ENCODE peak calls at places on chromosomes 7 and 10, in seven cellular contexts. X is ovary, K is GM06990, D is choroid plexus epithelial cell, J is NCI-H524, W is BJ, V is neural crest cell. U is an unnamed sample.

GRCh38 chr10:22791655-22792054 is 77.3 kb upstream of the PIP4K2A start:
- DNase-seq in K (no peak), D (peak), X (no peak), W (no peak), V (no peak), J (no peak), U (no peak)

GRCh38 chr10:34816067-34817002 is 1.2 kb upstream of the PARD3 start:
- DNase-seq in K (no peak), V (peak), X (peak), W (no peak), D (peak), J (peak), U (peak)

GRCh38 chr10:114024876-114025609 is 18.6 kb upstream of the ADRB1 start:
- DNase-seq in K (peak), D (peak), W (no peak), X (no peak), J (no peak), V (no peak), U (peak)

GRCh38 chr7:6284461-6285360 is 12.3 kb upstream of the CYTH3 start:
- DNase-seq in D (no peak), J (no peak), X (no peak), V (no peak), W (no peak), K (no peak), U (no peak)

GRCh38 chr7:47154781-47155180 is 427.1 kb downstream of the TNS3 start:
- DNase-seq in D (no peak), W (no peak), V (no peak), X (no peak), K (no peak), J (no peak), U (no peak)

GRCh38 chr10:43627942-43628341 is 20.7 kb downstream of the ZNF32 start:
- DNase-seq in J (no peak), K (no peak), D (no peak), W (no peak), X (no peak), V (no peak), U (no peak)

GRCh38 chr10:125162181-125162906 is 2.0 kb upstream of the CTBP2 start:
- DNase-seq in V (no peak), W (no peak), D (no peak), J (no peak), X (no peak), K (no peak), U (no peak)

GRCh38 chr10:125025341-125025740 is 83.4 kb downstream of the ZRANB1 start:
- DNase-seq in X (no peak), J (no peak), W (no peak), K (no peak), D (peak), V (no peak), U (peak)

GRCh38 chr10:69457771-69458237 is 6.5 kb downstream of the TSPAN15 start:
- DNase-seq in W (no peak), J (peak), V (no peak), X (no peak), D (no peak), K (no peak), U (no peak)

GRCh38 chr7:151852486-151853396 is 24.2 kb downstream of the PRKAG2 start:
- DNase-seq in X (no peak), D (no peak), J (no peak), W (no peak), V (no peak), K (no peak), U (no peak)

GRCh38 chr7:106643189-106643588 is 17.8 kb downstream of the CCDC71L start:
- DNase-seq in X (no peak), K (no peak), D (no peak), V (no peak), W (no peak), J (no peak), U (no peak)

GRCh38 chr7:130874071-130874915 is 140.3 kb upstream of the KLF14 start:
- DNase-seq in K (no peak), J (no peak), W (no peak), X (no peak), D (no peak), V (no peak), U (no peak)

GRCh38 chr7:140230517-140230861 is 53.7 kb upstream of the KDM7A start:
- DNase-seq in V (no peak), K (peak), J (peak), D (no peak), W (no peak), X (no peak), U (peak)

GRCh38 chr10:118764195-118764594 is 9.4 kb upstream of the CACUL1 start:
- DNase-seq in J (no peak), V (no peak), K (no peak), D (no peak), X (no peak), W (no peak), U (no peak)

GRCh38 chr7:32223721-32224120 is 153.5 kb upstream of the PDE1C start:
- DNase-seq in W (no peak), X (no peak), J (no peak), V (no peak), D (no peak), K (no peak), U (no peak)

GRCh38 chr10:131997366-131998049 is 15.8 kb upstream of the BNIP3 start:
- DNase-seq in K (no peak), X (peak), W (peak), V (no peak), D (peak), J (no peak), U (peak)

GRCh38 chr10:43371418-43371817 is at the start of gene FXYD4:
- DNase-seq in X (no peak), K (no peak), D (no peak), W (no peak), V (no peak), J (no peak), U (no peak)

GRCh38 chr7:158108646-158109293 is 478.9 kb downstream of the PTPRN2 start:
- DNase-seq in J (no peak), D (no peak), W (no peak), V (no peak), X (no peak), K (no peak), U (no peak)

GRCh38 chr10:31622993-31623392 is 304.0 kb downstream of the ZEB1 start:
- DNase-seq in J (peak), D (peak), V (no peak), X (no peak), K (no peak), W (peak), U (peak)

GRCh38 chr10:17782921-17783665 is 26.1 kb upstream of the MRC1 start:
- DNase-seq in V (no peak), X (no peak), D (peak), J (no peak), K (no peak), W (peak), U (no peak)

GRCh38 chr7:141128506-141128905 is 54.6 kb downstream of the TMEM178B start:
- DNase-seq in D (no peak), V (peak), J (no peak), K (no peak), X (no peak), W (no peak), U (no peak)

GRCh38 chr10:110103921-110104461 is 96.2 kb downstream of the ADD3 start:
- DNase-seq in K (no peak), V (no peak), X (no peak), W (no peak), D (no peak), J (no peak), U (no peak)

GRCh38 chr7:157477550-157478212 is 140.9 kb downstream of the DNAJB6 start:
- DNase-seq in W (no peak), D (no peak), X (no peak), J (no peak), V (no peak), K (no peak), U (no peak)

GRCh38 chr10:91409069-91409868 is 875 bp upstream of the HECTD2 start:
- DNase-seq in X (peak), V (peak), D (peak), W (no peak), K (no peak), J (peak), U (peak)

GRCh38 chr7:22447759-22448158 is 52.2 kb downstream of the STEAP1B start:
- DNase-seq in V (no peak), K (peak), W (no peak), J (no peak), X (no peak), D (no peak), U (no peak)

GRCh38 chr10:131230166-131230565 is 81.4 kb downstream of the TCERG1L start:
- DNase-seq in J (no peak), K (no peak), D (no peak), V (no peak), W (no peak), X (no peak), U (no peak)

GRCh38 chr10:58919927-58920654 is 256.4 kb upstream of the PHYHIPL start:
- DNase-seq in V (no peak), X (no peak), D (peak), K (no peak), J (no peak), W (peak), U (peak)

GRCh38 chr10:15751048-15751447 is 31.3 kb upstream of the ITGA8 start:
- DNase-seq in V (no peak), W (no peak), K (no peak), J (no peak), X (no peak), D (no peak), U (no peak)

U was measured in adipocyte.